ENCODE peak calls at places on chromosomes 7 and 10, in nine cellular contexts. M is suprapubic skin, O is spleen, S is endothelial cell of umbilical vein, W is transverse colon, G is esophagus muscularis mucosa, B is HepG2, Z is HCT116, Y is stomach. U is an unnamed sample.

GRCh38 chr10:90378524-90379076 is 479.2 kb downstream of the HTR7 start:
- DNase-seq in S (no peak), W (no peak), G (no peak), B (no peak), Z (no peak), O (no peak), M (no peak), Y (no peak), U (no peak)

GRCh38 chr7:32583791-32584190 is 88.5 kb downstream of the AVL9 start:
- DNase-seq in M (no peak), G (no peak), Y (no peak), Z (no peak), W (no peak), O (no peak), S (no peak), B (no peak), U (no peak)

GRCh38 chr7:49776994-49777393 is 3.6 kb downstream of the VWC2 start:
- DNase-seq in Z (no peak), B (peak), O (no peak), M (no peak), G (no peak), S (no peak), Y (no peak), W (peak), U (no peak)

GRCh38 chr10:52379287-52379686 is 65.2 kb downstream of the DKK1 start:
- DNase-seq in B (no peak), O (no peak), G (no peak), W (no peak), Y (no peak), Z (no peak), S (peak), M (no peak), U (no peak)

GRCh38 chr7:22487978-22488642 is 11.9 kb downstream of the STEAP1B start:
- DNase-seq in M (no peak), S (no peak), Y (no peak), O (no peak), Z (no peak), W (no peak), G (no peak), B (no peak), U (no peak)

GRCh38 chr10:69757553-69758309 is 44.0 kb upstream of the COL13A1 start:
- DNase-seq in W (no peak), Y (peak), B (no peak), O (no peak), G (no peak), M (no peak), Z (no peak), S (peak), U (no peak)

GRCh38 chr10:110426294-110427153 is 71.2 kb upstream of the DUSP5 start:
- DNase-seq in Z (no peak), S (no peak), W (no peak), Y (no peak), M (no peak), O (no peak), G (no peak), B (no peak), U (no peak)

GRCh38 chr7:116810267-116811116 is 51.9 kb upstream of the CAPZA2 start:
- DNase-seq in B (peak), W (no peak), M (no peak), G (no peak), S (peak), Z (no peak), Y (no peak), O (no peak), U (no peak)

GRCh38 chr7:156577645-156578577 is 62.7 kb upstream of the RNF32 start:
- DNase-seq in G (no peak), S (no peak), Y (no peak), W (no peak), Z (no peak), M (no peak), B (no peak), O (no peak), U (no peak)

GRCh38 chr7:67620216-67620933 is 623.7 kb downstream of the TYW1 start:
- DNase-seq in Z (no peak), Y (no peak), B (no peak), M (no peak), W (no peak), O (no peak), S (no peak), G (no peak), U (no peak)

GRCh38 chr7:87712571-87712970 is 84.4 kb downstream of the RUNDC3B start:
- DNase-seq in M (no peak), S (peak), B (no peak), G (no peak), Y (no peak), Z (no peak), O (no peak), W (no peak), U (no peak)

GRCh38 chr7:151705744-151706567 is 171.0 kb downstream of the PRKAG2 start:
- DNase-seq in W (peak), G (no peak), B (peak), S (peak), M (no peak), Y (no peak), O (no peak), Z (peak), U (no peak)

GRCh38 chr7:42065942-42066341 is 171.1 kb downstream of the GLI3 start:
- DNase-seq in M (no peak), W (no peak), B (no peak), O (no peak), G (no peak), Y (no peak), Z (no peak), S (no peak), U (no peak)

GRCh38 chr7:73966062-73966940 is 61.7 kb upstream of the ELN start:
- DNase-seq in Z (no peak), O (peak), S (no peak), Y (no peak), M (peak), B (no peak), G (no peak), W (no peak), U (no peak)

GRCh38 chr10:119409906-119410305 is 132.6 kb downstream of the RGS10 start:
- DNase-seq in M (no peak), W (peak), Z (no peak), S (peak), O (peak), Y (peak), G (no peak), B (peak), U (no peak)

GRCh38 chr10:119408072-119408471 is 134.4 kb downstream of the RGS10 start:
- DNase-seq in W (no peak), G (no peak), Y (no peak), S (no peak), B (peak), Z (no peak), M (no peak), O (no peak), U (no peak)

GRCh38 chr10:119409385-119409784 is 133.1 kb downstream of the RGS10 start:
- DNase-seq in W (no peak), S (no peak), O (no peak), M (no peak), Y (no peak), Z (no peak), B (no peak), G (no peak), U (no peak)

GRCh38 chr10:119410361-119411116 is 132.0 kb downstream of the RGS10 start:
- DNase-seq in O (no peak), W (no peak), M (no peak), Z (no peak), S (no peak), B (no peak), Y (no peak), G (no peak), U (no peak)

DNA sequence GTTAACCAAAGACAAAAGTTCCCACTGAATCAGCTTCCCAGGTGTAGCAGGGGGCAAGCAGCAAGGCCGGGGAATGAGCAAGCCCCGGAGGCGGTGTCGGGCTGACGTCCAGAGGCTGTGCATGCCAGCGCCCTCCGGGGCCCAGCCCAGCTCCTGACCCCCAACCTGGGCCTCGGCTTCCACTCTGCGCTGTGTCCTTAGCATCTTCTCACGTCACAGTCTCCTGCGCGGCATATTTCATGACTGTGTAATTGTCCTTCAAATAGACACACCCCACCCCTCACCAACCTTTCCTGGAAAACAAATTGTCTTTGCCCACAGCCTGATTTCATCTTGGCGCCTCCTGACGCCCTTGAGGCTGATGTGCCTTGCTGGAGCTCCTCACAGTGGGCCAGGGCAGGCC is 133.5 kb downstream of the RGS10 start:
- DNase-seq in S (peak), O (no peak), B (peak), G (no peak), M (no peak), Z (no peak), W (no peak), Y (no peak), U (no peak)
- TF ChIP-seq POLR2AphosphoS5 in S (no peak), O (peak), B (no peak), G (no peak), M (no peak), Z (no peak), W (no peak), Y (no peak), U (no peak)

GRCh38 chr7:135833642-135834041 is 85.0 kb upstream of the FAM180A start:
- DNase-seq in S (no peak), O (no peak), Y (no peak), B (no peak), G (no peak), Z (no peak), W (no peak), M (no peak), U (no peak)
- TF ChIP-seq POLR2A in S (no peak), O (no peak), Y (no peak), B (no peak), G (no peak), Z (no peak), W (no peak), M (no peak), U (no peak)

GRCh38 chr7:105643857-105644256 is 62.6 kb upstream of the EFCAB10 start:
- DNase-seq in M (no peak), G (no peak), W (no peak), Z (no peak), Y (no peak), B (no peak), O (no peak), S (no peak), U (no peak)

GRCh38 chr7:105644937-105645336 is 63.6 kb upstream of the EFCAB10 start:
- DNase-seq in Y (no peak), B (no peak), S (no peak), M (no peak), G (no peak), Z (no peak), W (no peak), O (no peak), U (no peak)

GRCh38 chr7:105641236-105641810 is 60.0 kb upstream of the EFCAB10 start:
- DNase-seq in O (no peak), B (no peak), G (no peak), S (no peak), M (no peak), Z (no peak), Y (no peak), W (no peak), U (no peak)

GRCh38 chr7:105642264-105642663 is 61.0 kb upstream of the EFCAB10 start:
- DNase-seq in Y (no peak), B (no peak), Z (no peak), G (no peak), W (no peak), O (no peak), M (no peak), S (no peak), U (no peak)

GRCh38 chr7:105643384-105643783 is 62.1 kb upstream of the EFCAB10 start:
- DNase-seq in O (no peak), S (no peak), Z (no peak), B (no peak), Y (no peak), M (no peak), G (no peak), W (no peak), U (no peak)
- TF ChIP-seq CTCF in O (no peak), S (no peak), Z (no peak), B (no peak), Y (no peak), M (no peak), G (no peak), W (no peak), U (no peak)

GRCh38 chr10:125276137-125276536 is 115.8 kb upstream of the CTBP2 start:
- DNase-seq in S (no peak), Z (no peak), W (no peak), O (no peak), Y (no peak), G (no peak), M (no peak), B (no peak), U (no peak)

GRCh38 chr10:125269716-125270115 is 109.4 kb upstream of the CTBP2 start:
- DNase-seq in B (no peak), Y (no peak), G (no peak), Z (no peak), S (no peak), M (no peak), O (no peak), W (no peak), U (no peak)

DNA sequence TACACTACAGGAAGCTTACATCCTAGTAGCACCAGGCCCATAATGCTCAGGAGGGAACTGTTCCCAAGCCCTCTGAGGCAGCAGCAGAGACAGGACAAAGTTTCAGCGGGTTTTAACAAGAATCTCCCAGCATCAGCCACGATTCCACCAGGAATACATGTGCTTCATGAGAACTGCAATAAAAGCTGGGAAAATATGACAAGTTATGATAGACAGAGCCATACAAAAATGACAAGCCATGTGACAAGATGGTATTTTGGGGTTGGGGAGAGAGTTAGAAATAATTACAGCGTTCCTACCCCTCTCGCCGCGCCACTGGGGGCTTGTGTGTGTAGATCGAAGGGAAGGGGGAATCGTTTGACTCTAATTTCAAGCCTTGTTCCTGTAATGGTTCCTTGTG is 112.7 kb upstream of the CTBP2 start:
- DNase-seq in B (no peak), M (no peak), Z (no peak), O (no peak), Y (no peak), W (no peak), S (no peak), G (no peak), U (no peak)
- TF ChIP-seq POLR2AphosphoS5 in B (no peak), M (no peak), Z (no peak), O (no peak), Y (no peak), W (no peak), S (no peak), G (no peak), U (no peak)

GRCh38 chr10:6050801-6051445 is 11.2 kb downstream of the IL2RA start:
- DNase-seq in O (peak), S (no peak), G (peak), Z (no peak), Y (peak), M (no peak), W (peak), B (peak), U (peak)
- TF ChIP-seq POLR2A in O (no peak), S (no peak), G (no peak), Z (no peak), Y (no peak), M (no peak), W (no peak), B (no peak), U (no peak)

GRCh38 chr10:132793871-132794849 is 8.2 kb upstream of the NKX6-2 start:
- DNase-seq in B (no peak), Z (no peak), O (no peak), G (no peak), M (no peak), Y (no peak), S (no peak), W (no peak), U (no peak)

GRCh38 chr10:132790470-132790869 is 4.5 kb upstream of the NKX6-2 start:
- DNase-seq in O (no peak), B (no peak), G (no peak), M (no peak), S (no peak), Z (no peak), Y (no peak), W (no peak), U (no peak)

GRCh38 chr10:132792796-132793195 is 6.8 kb upstream of the NKX6-2 start:
- DNase-seq in Z (no peak), O (no peak), S (no peak), B (no peak), W (no peak), M (no peak), G (no peak), Y (no peak), U (no peak)

GRCh38 chr10:132790934-132791829 is 5.2 kb upstream of the NKX6-2 start:
- DNase-seq in S (no peak), Z (no peak), M (no peak), Y (no peak), G (no peak), O (no peak), W (no peak), B (no peak), U (no peak)

GRCh38 chr10:132793213-132793612 is 7.3 kb upstream of the NKX6-2 start:
- DNase-seq in W (no peak), B (no peak), M (no peak), Z (no peak), O (no peak), Y (no peak), G (no peak), S (no peak), U (no peak)
- TF ChIP-seq CTCF in W (no peak), B (peak), M (no peak), Z (no peak), O (no peak), Y (no peak), G (no peak), S (no peak), U (no peak)

U was measured in prostate gland.